ENCODE peak calls at places on chromosomes 16 and 17, in nine cellular contexts. L is tibial artery, O is adrenal gland, Z is fibroblast of lung, D is A549, H is lower leg skin, P is sigmoid colon, Q is mucosa of descending colon, T is HFF-Myc. G is an unnamed sample.

GRCh38 chr17:33433581-33433980 is 140.5 kb upstream of the ASIC2 start:
- DNase-seq in H (no peak), P (no peak), T (no peak), D (no peak), Z (no peak), O (no peak), Q (no peak), L (no peak), G (no peak)

GRCh38 chr17:31496601-31497000 is 105.1 kb downstream of the RAB11FIP4 start:
- DNase-seq in T (no peak), P (no peak), L (no peak), O (no peak), H (no peak), Q (no peak), Z (no peak), D (no peak), G (no peak)

GRCh38 chr16:21083729-21084268 is 66.8 kb downstream of the DNAH3 start:
- DNase-seq in D (peak; percentile 25), Q (peak; percentile 85), Z (peak; percentile 46), L (peak; percentile 72), P (peak; percentile 76), H (peak; percentile 91), O (peak; percentile 66), T (no peak), G (no peak)

GRCh38 chr17:30236807-30237206 is 1.3 kb upstream of the SLC6A4 start:
- DNase-seq in T (no peak), P (no peak), H (peak; percentile 89), D (peak; percentile 91), Z (peak; percentile 27), O (peak; percentile 39), Q (peak; percentile 57), L (no peak), G (no peak)

GRCh38 chr17:78082988-78083387 is 45.6 kb downstream of the TMC6 start:
- DNase-seq in O (no peak), L (no peak), T (no peak), D (no peak), H (no peak), Q (no peak), Z (no peak), P (no peak), G (no peak)

GRCh38 chr17:68435876-68436842 is 21.1 kb downstream of the WIPI1 start:
- DNase-seq in Q (peak; percentile 87), H (peak; percentile 96), Z (peak; percentile 55), O (peak; percentile 77), L (peak; percentile 79), D (peak; percentile 82), P (peak; percentile 84), T (peak; percentile 82), G (no peak)

GRCh38 chr17:59361386-59361785 is 29.9 kb downstream of the YPEL2 start:
- DNase-seq in L (no peak), P (no peak), H (no peak), Z (peak; percentile 96), T (no peak), Q (no peak), O (no peak), D (no peak), G (no peak)

GRCh38 chr16:11133344-11133921 is 122.6 kb downstream of the SOCS1 start:
- DNase-seq in L (peak; percentile 89), D (no peak), O (peak; percentile 86), H (peak; percentile 92), P (peak; percentile 95), Z (peak; percentile 98), Q (peak; percentile 54), T (peak; percentile 83), G (no peak)

GRCh38 chr16:11585460-11586374 is 1.0 kb downstream of the LITAF start:
- DNase-seq in Z (no peak), O (peak; percentile 37), D (no peak), L (no peak), Q (peak; percentile 56), T (no peak), H (no peak), P (no peak), G (no peak)

GRCh38 chr16:68732741-68733399 is 4.2 kb upstream of the CDH1 start:
- DNase-seq in O (no peak), T (no peak), Q (no peak), L (no peak), H (no peak), P (no peak), Z (no peak), D (no peak), G (no peak)

GRCh38 chr16:89315791-89316581 is 98.5 kb downstream of the ZNF778 start:
- DNase-seq in D (no peak), Q (no peak), H (no peak), P (no peak), O (peak; percentile 63), T (peak; percentile 82), L (no peak), Z (peak; percentile 94), G (no peak)

GRCh38 chr16:71250461-71251232 is 20.1 kb upstream of the HYDIN start:
- DNase-seq in L (no peak), O (no peak), H (no peak), Z (no peak), D (no peak), P (no peak), T (no peak), Q (no peak), G (no peak)

GRCh38 chr17:37406635-37407455 is at the start of the genes ACACA and TADA2A:
- DNase-seq in O (peak; percentile 76), Q (peak; percentile 82), D (peak; percentile 93), H (peak; percentile 94), Z (peak; percentile 72), P (peak; percentile 88), T (peak; percentile 20), L (peak; percentile 87), G (peak; percentile 24)

GRCh38 chr17:36943250-36944220 is 5.2 kb upstream of the AATF start:
- DNase-seq in D (no peak), Q (no peak), L (no peak), H (peak; percentile 76), T (no peak), Z (no peak), P (no peak), O (no peak), G (no peak)

GRCh38 chr16:81778861-81779539 is at the start of gene PLCG2:
- DNase-seq in L (peak; percentile 69), P (peak; percentile 76), D (peak; percentile 67), H (peak; percentile 92), Q (peak; percentile 85), Z (peak; percentile 38), T (no peak), O (peak; percentile 78), G (no peak)

GRCh38 chr17:34740516-34740915 is 161.1 kb downstream of the TMEM132E start:
- DNase-seq in L (peak; percentile 9), H (peak; percentile 10), T (no peak), P (peak; percentile 34), O (no peak), D (no peak), Q (no peak), Z (no peak), G (no peak)

DNA sequence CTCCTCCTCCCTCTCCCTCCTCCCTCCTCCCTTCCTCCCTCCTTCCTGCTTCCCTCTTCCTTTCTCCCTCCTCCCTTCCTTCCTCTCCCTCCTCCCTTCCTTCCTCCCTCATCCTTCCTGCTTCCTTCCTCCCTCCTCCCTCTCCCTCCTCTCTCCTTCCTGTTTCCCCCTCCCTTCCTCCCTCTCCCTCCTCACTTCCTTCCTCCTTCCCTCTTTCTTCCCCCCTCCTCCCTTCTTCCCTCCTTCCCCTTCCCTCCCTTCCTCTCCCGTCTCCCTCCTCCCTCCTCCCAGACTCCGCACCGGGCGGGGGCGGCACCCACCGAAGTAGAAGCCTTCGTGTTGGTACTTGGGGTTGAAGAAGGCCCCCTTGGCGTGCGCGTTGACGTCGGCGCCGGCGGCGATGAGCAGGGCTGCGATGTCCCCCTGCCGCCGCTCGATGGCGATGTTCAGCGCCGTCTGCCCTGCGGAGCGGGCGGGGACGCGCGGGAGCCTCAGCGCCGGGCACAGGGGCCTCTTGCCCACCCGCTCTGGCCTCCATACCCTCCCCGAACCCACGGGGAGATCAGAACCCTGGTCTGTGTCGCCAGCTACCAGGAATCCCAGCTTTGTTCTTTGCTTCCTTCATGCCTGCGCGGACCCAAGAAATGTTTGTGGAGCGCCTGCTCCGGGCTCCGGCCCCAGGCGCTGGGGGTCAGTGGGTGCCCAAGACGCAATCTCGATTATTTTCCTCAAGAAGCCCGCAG is 22.2 kb downstream of the TRPV3 start:
- DNase-seq in H (peak; percentile 90), P (no peak), D (peak; percentile 90), Z (peak; percentile 77), T (no peak), L (no peak), Q (peak; percentile 54), O (peak; percentile 42), G (no peak)
- H3K4me3 ChIP-seq in H (no peak overlapping the region), P (no peak overlapping the region), D (peak overlapping the region; percentile 38), Z (no peak overlapping the region), T (peak overlapping the region; percentile 36), L (peak overlapping the region; percentile 39), Q (no peak overlapping the region), O (peak overlapping the region; percentile 56), G (peak overlapping the region; percentile 27)

GRCh38 chr17:44346064-44346844 is 1.2 kb downstream of the GRN start:
- DNase-seq in L (no peak), T (no peak), Z (no peak), Q (no peak), D (no peak), H (no peak), O (peak; percentile 23), P (no peak), G (no peak)
- TF ChIP-seq CTCF in L (no peak), T (no peak), Z (no peak), Q (no peak), D (no peak), H (no peak), O (no peak), P (no peak), G (no peak)

GRCh38 chr16:31569360-31569717 is 41.6 kb downstream of the AHSP start:
- DNase-seq in O (no peak), Z (no peak), H (no peak), Q (no peak), P (no peak), D (no peak), T (no peak), L (no peak), G (no peak)

DNA sequence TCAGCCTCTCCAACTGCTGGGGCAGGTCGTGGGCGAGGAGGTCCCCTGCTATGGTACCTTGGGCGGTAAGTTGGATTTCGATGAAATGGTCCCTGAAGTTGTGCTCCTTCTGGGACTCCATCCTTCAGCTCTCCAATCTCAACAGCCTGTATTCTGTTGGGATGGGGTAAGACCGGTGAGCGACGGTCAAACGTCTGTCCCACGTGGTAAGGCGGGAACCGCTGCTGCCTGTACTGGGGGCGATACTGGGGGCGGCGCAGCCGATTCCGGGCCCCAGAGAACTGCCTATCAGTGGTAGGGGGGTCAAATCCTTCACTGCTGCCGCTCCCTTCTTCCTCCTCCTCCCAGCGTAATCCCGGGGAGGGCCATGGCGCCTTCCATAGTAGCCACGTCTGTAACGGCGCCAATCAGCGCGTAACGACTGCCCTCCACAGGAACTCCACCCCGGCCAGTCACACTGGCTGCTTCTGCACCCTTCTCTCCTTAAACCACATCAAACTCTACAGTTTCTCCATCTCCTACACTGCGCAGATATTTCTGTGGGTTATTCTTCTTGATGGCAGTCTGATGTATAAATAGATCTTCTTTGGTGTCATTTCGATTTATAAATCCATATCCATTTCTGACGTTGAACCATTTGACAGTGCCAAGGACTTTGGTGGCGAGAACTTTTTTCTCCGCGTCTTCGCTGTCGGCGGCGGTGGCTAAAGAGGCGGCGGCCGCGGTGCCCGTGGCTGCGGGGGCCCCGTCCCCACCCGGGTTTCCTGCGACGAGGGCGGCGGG is 41.1 kb downstream of the AHSP start:
- DNase-seq in Q (peak; percentile 17), H (no peak), T (no peak), Z (peak; percentile 4), D (no peak), P (no peak), L (no peak), O (no peak), G (no peak)
- H3K4me3 ChIP-seq in Q (no peak overlapping the region), H (no peak overlapping the region), T (no peak overlapping the region), Z (no peak overlapping the region), D (no peak overlapping the region), P (no peak overlapping the region), L (peak overlapping the region; percentile 42), O (peak overlapping the region; percentile 23), G (no peak overlapping the region)

GRCh38 chr17:82632461-82632860 is 15.8 kb downstream of the WDR45B start:
- DNase-seq in Q (no peak), T (no peak), Z (no peak), H (no peak), D (no peak), L (no peak), P (no peak), O (peak; percentile 71), G (peak; percentile 54)
- TF ChIP-seq CTCF in Q (no peak), T (no peak), Z (no peak), H (no peak), D (no peak), L (no peak), P (no peak), O (no peak), G (no peak)